ENCODE peak calls at places on chromosomes 1 and 21, in six cellular contexts. J is posterior cingulate gyrus; G is activated CD8-positive, alpha-beta memory T cell treated with anti-CD3 and anti-CD28 coated beads for 48 hours; I is H7; F is kidney; D is NCI-H446 treated with DMSO at 0.1 percent for 48 hours. L is an unnamed sample.

GRCh38 chr1:179126338-179127060 is 44.6 kb downstream of the TOR3A start:
- DNase-seq in F (no peak), J (no peak), D (no peak), G (no peak), I (no peak), L (no peak)

GRCh38 chr1:27724961-27725373 is 794 bp upstream of the FAM76A start:
- DNase-seq in F (peak; percentile 71), I (peak; percentile 65), J (no peak), G (no peak), D (peak; percentile 2), L (no peak)

GRCh38 chr1:234887026-234887910 is 241.4 kb downstream of the TOMM20 start:
- DNase-seq in F (no peak), J (no peak), G (no peak), D (no peak), I (no peak), L (no peak)

GRCh38 chr1:195939844-195940243 is 668.4 kb downstream of the KCNT2 start:
- DNase-seq in G (no peak), F (no peak), J (no peak), I (peak; percentile 28), D (peak; percentile 9), L (peak; percentile 12)

GRCh38 chr1:48917901-48918603 is 141.4 kb upstream of the BEND5 start:
- DNase-seq in D (no peak), I (no peak), J (no peak), G (no peak), F (no peak), L (no peak)

GRCh38 chr21:37435120-37435519 is 68.5 kb downstream of the DYRK1A start:
- DNase-seq in I (peak; percentile 47), G (no peak), D (peak; percentile 50), F (no peak), J (peak; percentile 30), L (peak; percentile 32)

GRCh38 chr1:231934797-231935196 is 308.2 kb downstream of the DISC1 start:
- DNase-seq in D (peak; percentile 40), J (no peak), F (no peak), G (no peak), I (no peak), L (peak; percentile 65)

GRCh38 chr1:46526689-46527291 is 24.7 kb downstream of the KNCN start:
- DNase-seq in F (peak; percentile 81), J (no peak), I (peak; percentile 82), D (no peak), G (no peak), L (peak; percentile 72)

GRCh38 chr1:29811727-29812396 is 575.5 kb downstream of the PTPRU start:
- DNase-seq in I (no peak), F (no peak), D (no peak), G (no peak), J (no peak), L (no peak)

GRCh38 chr1:119947468-119947867 is 51.2 kb upstream of the ADAM30 start:
- DNase-seq in F (no peak), J (no peak), D (no peak), G (no peak), I (no peak), L (no peak)

GRCh38 chr1:116453481-116453880 is 80.4 kb downstream of the ATP1A1 start:
- DNase-seq in G (no peak), D (no peak), F (no peak), J (no peak), I (no peak), L (no peak)

GRCh38 chr1:245133995-245134715 is 20.6 kb upstream of the KIF26B start:
- DNase-seq in J (no peak), F (no peak), D (no peak), G (no peak), I (no peak), L (no peak)

GRCh38 chr21:33980276-33980916 is 64.8 kb upstream of the ATP5PO start:
- DNase-seq in I (no peak), J (no peak), F (no peak), D (no peak), G (no peak), L (no peak)

GRCh38 chr1:203144661-203145060 is 17.1 kb downstream of the ADORA1 start:
- DNase-seq in D (no peak), J (peak; percentile 77), F (peak; percentile 23), G (no peak), I (no peak), L (no peak)

GRCh38 chr1:167641786-167642500 is 11.9 kb downstream of the RCSD1 start:
- DNase-seq in D (no peak), I (no peak), G (no peak), J (no peak), F (no peak), L (no peak)

GRCh38 chr1:94757931-94758330 is 62.2 kb upstream of the SLC44A3 start:
- DNase-seq in D (no peak), I (no peak), G (no peak), F (peak; percentile 82), J (no peak), L (no peak)

GRCh38 chr21:38323721-38324591 is 67.2 kb downstream of the KCNJ15 start:
- DNase-seq in I (peak; percentile 57), J (no peak), G (no peak), F (no peak), D (peak; percentile 55), L (no peak)

GRCh38 chr1:166040635-166041034 is 126.2 kb downstream of the FAM78B start:
- DNase-seq in J (no peak), F (no peak), I (peak; percentile 30), D (no peak), G (no peak), L (no peak)

GRCh38 chr1:159008744-159009188 is 941 bp upstream of the IFI16 start:
- DNase-seq in J (no peak), G (peak; percentile 30), F (no peak), I (no peak), D (no peak), L (no peak)

GRCh38 chr1:34869754-34870153 is 10.2 kb upstream of the SMIM12 start:
- DNase-seq in J (no peak), D (no peak), G (no peak), F (no peak), I (no peak), L (no peak)

GRCh38 chr1:70462611-70463010 is 51.5 kb downstream of the CTH start:
- DNase-seq in F (no peak), J (no peak), G (no peak), D (no peak), I (no peak), L (no peak)

GRCh38 chr1:167161762-167162161 is 58.9 kb upstream of the POU2F1 start:
- DNase-seq in I (no peak), F (no peak), D (no peak), G (no peak), J (no peak), L (no peak)

GRCh38 chr1:23598424-23598823 is 39.1 kb upstream of the ID3 start:
- DNase-seq in D (no peak), I (peak; percentile 86), J (peak; percentile 21), G (no peak), F (no peak), L (no peak)

GRCh38 chr1:91555074-91555730 is 54.6 kb downstream of the CDC7 start:
- DNase-seq in F (no peak), J (no peak), G (no peak), D (no peak), I (peak; percentile 55), L (no peak)

GRCh38 chr1:224656342-224656741 is 40.2 kb downstream of the CNIH3 start:
- DNase-seq in G (no peak), I (no peak), D (no peak), F (no peak), J (no peak), L (no peak)

GRCh38 chr1:119372493-119373086 is 4.0 kb downstream of the HAO2 start:
- DNase-seq in J (no peak), I (peak; percentile 72), G (no peak), D (no peak), F (no peak), L (peak; percentile 15)